ENCODE peak calls at places on chromosomes 6 and 20, in five cellular contexts. Y is upper lobe of right lung, B is brain microvascular endothelial cell, L is neural crest cell, U is Peyer's patch. M is an unnamed sample.

GRCh38 chr20:48625136-48625900 is 202.5 kb downstream of the PREX1 start:
- DNase-seq in B (no peak), Y (no peak), U (no peak), L (no peak), M (no peak)

GRCh38 chr6:125567407-125567806 is 182.0 kb upstream of the HEY2 start:
- DNase-seq in B (no peak), Y (no peak), L (no peak), U (no peak), M (no peak)

GRCh38 chr20:37223053-37223452 is 38.6 kb downstream of the GHRH start:
- DNase-seq in U (no peak), L (no peak), Y (no peak), B (peak; percentile 94), M (no peak)

GRCh38 chr20:35146299-35146921 is 726 bp downstream of the EDEM2 start:
- DNase-seq in B (no peak), Y (peak; percentile 69), U (peak; percentile 66), L (peak; percentile 15), M (no peak)

GRCh38 chr6:71406871-71407860 is 118.6 kb downstream of the OGFRL1 start:
- DNase-seq in B (no peak), U (no peak), Y (no peak), L (no peak), M (no peak)

GRCh38 chr6:13848553-13849150 is 34.3 kb upstream of the MCUR1 start:
- DNase-seq in B (no peak), U (no peak), L (no peak), Y (no peak), M (no peak)

GRCh38 chr6:130693944-130694343 is 133.3 kb upstream of the SMLR1 start:
- DNase-seq in B (no peak), U (no peak), L (no peak), Y (no peak), M (no peak)

GRCh38 chr6:159134701-159135364 is 34.4 kb upstream of the FNDC1 start:
- DNase-seq in U (peak; percentile 92), L (peak; percentile 67), Y (no peak), B (peak; percentile 53), M (peak; percentile 68)

GRCh38 chr6:147204843-147205311 is 660 bp downstream of the STXBP5 start:
- DNase-seq in U (no peak), L (no peak), Y (no peak), B (no peak), M (no peak)

GRCh38 chr20:23145281-23145700 is 59.2 kb upstream of the CD93 start:
- DNase-seq in L (no peak), Y (peak; percentile 63), B (peak; percentile 52), U (peak; percentile 46), M (no peak)

GRCh38 chr6:111844921-111845320 is 28.3 kb downstream of the FYN start:
- DNase-seq in L (no peak), U (no peak), B (no peak), Y (no peak), M (no peak)

GRCh38 chr6:84549912-84550311 is 214.5 kb downstream of the TBX18 start:
- DNase-seq in L (no peak), U (no peak), Y (no peak), B (no peak), M (no peak)

GRCh38 chr6:26033942-26034354 is 53.3 kb upstream of the HFE start:
- DNase-seq in U (no peak), L (peak; percentile 31), B (no peak), Y (no peak), M (peak; percentile 27)

GRCh38 chr20:21050710-21051109 is 55.4 kb downstream of the LINC00237 start:
- DNase-seq in B (no peak), L (no peak), Y (no peak), U (no peak), M (no peak)

GRCh38 chr20:48614593-48615274 is 213.1 kb downstream of the PREX1 start:
- DNase-seq in B (no peak), L (no peak), Y (peak; percentile 45), U (peak; percentile 26), M (no peak)

GRCh38 chr6:51913265-51913664 is 174.1 kb downstream of the PKHD1 start:
- DNase-seq in L (no peak), B (no peak), U (no peak), Y (no peak), M (no peak)

GRCh38 chr20:35871311-35871771 is 83.0 kb downstream of the SCAND1 start:
- DNase-seq in Y (no peak), U (no peak), B (peak; percentile 68), L (no peak), M (no peak)

GRCh38 chr6:110960014-110960390 is 1.5 kb downstream of the GTF3C6 start:
- DNase-seq in Y (no peak), B (no peak), L (no peak), U (no peak), M (no peak)

GRCh38 chr6:110075406-110075805 is 97.3 kb downstream of the GPR6 start:
- DNase-seq in U (no peak), Y (no peak), B (no peak), L (no peak), M (no peak)

GRCh38 chr6:89298680-89299450 is 16.2 kb downstream of the GABRR2 start:
- DNase-seq in B (peak; percentile 15), U (no peak), L (no peak), Y (no peak), M (no peak)

GRCh38 chr20:44979090-44979621 is 12.8 kb downstream of the STK4 start:
- DNase-seq in B (peak; percentile 63), Y (no peak), L (no peak), U (peak; percentile 87), M (peak; percentile 63)

GRCh38 chr6:123589317-123589716 is 47.4 kb downstream of the TRDN start:
- DNase-seq in U (no peak), B (no peak), L (no peak), Y (no peak), M (no peak)

GRCh38 chr6:118980063-118980462 is 45.1 kb upstream of the MCM9 start:
- DNase-seq in B (no peak), Y (peak; percentile 66), U (peak; percentile 54), L (no peak), M (no peak)

GRCh38 chr6:30821862-30822784 is 62.2 kb upstream of the DDR1 start:
- DNase-seq in L (no peak), Y (no peak), U (no peak), B (peak; percentile 52), M (no peak)

GRCh38 chr20:58330692-58331091 is 21.2 kb downstream of the RAB22A start:
- DNase-seq in Y (no peak), B (no peak), L (no peak), U (no peak), M (no peak)

DNA sequence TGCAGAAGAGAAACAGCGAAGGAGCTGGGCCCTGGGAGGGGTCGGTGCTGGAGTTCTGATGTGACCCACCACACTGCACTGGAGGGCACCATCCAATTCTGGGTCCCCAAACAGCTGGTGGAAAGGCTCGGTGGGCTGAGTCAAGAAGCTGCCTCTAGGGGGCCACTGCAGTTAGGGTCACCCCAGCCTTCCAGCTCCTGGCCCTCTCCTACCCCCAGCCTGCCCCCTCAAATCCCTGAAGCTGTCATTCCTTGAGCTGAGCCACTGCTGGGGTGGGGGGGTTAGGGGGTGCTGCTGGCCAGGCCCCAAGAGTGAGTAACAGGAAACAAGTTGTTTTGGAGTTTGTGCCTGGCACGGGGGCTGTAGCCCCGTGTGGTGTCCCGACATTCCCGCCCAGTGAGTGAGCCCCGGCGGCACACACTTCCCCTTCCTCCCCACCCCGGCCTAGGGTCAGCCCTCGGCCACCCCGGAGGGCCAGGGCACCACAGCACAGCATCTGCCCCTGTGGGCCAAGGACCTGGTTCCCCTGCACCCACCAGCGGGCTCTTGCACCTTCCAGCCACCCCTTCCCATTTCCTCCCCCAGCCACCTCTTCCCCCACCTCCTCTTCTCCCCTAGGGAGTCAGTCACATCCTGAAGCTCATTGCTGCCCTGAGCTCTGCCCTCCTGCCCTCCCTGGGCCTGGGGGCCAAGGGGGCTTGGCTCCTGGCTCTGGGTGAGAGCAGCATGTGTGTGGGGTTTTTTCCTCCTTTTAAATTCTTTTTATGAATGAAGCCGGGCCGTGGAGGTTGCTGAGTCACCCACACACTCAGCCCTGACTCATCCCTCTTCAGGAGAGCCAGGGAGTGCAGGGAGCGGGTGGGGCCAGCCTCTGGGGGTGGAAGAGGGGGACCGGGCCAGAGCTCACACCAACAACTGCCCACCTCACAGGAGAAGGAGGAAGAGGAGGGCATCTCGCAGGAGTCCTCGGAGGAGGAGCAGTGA is 4.6 kb downstream of the SMIM29 start:
- DNase-seq in U (peak; percentile 78), B (peak; percentile 93), Y (peak; percentile 74), L (no peak), M (no peak)
- TF ChIP-seq CTCF in U (no peak), B (peak; percentile 72), Y (peak; percentile 14), L (peak; percentile 39), M (no peak)

GRCh38 chr6:135265278-135265677 is 84.2 kb downstream of the MYB start:
- DNase-seq in L (no peak), B (no peak), Y (no peak), U (no peak), M (no peak)
- TF ChIP-seq CTCF in L (no peak), B (no peak), Y (no peak), U (no peak), M (no peak)

GRCh38 chr20:25588491-25588890 is 3.2 kb upstream of the NINL start:
- DNase-seq in L (no peak), Y (no peak), U (no peak), B (no peak), M (no peak)
- TF ChIP-seq CTCF in L (no peak), Y (no peak), U (no peak), B (no peak), M (no peak)

GRCh38 chr6:34630040-34630439 is 66.5 kb downstream of the ILRUN start:
- DNase-seq in Y (no peak), B (peak; percentile 87), L (no peak), U (no peak), M (no peak)
- TF ChIP-seq CTCF in Y (no peak), B (no peak), L (no peak), U (no peak), M (no peak)

GRCh38 chr20:671252-672030 is 4.2 kb downstream of the SCRT2 start:
- DNase-seq in U (no peak), B (no peak), Y (no peak), L (no peak), M (no peak)

GRCh38 chr20:674936-675452 is 608 bp downstream of the SCRT2 start:
- DNase-seq in B (no peak), U (no peak), Y (no peak), L (no peak), M (no peak)

GRCh38 chr20:673606-674005 is 2.0 kb downstream of the SCRT2 start:
- DNase-seq in B (no peak), Y (no peak), U (no peak), L (no peak), M (no peak)

GRCh38 chr20:675453-676314 is at the start of gene SCRT2:
- DNase-seq in U (peak; percentile 81), Y (peak; percentile 90), B (peak; percentile 38), L (peak; percentile 85), M (peak; percentile 69)

GRCh38 chr20:672975-673604 is 2.5 kb downstream of the SCRT2 start:
- DNase-seq in B (no peak), Y (no peak), L (no peak), U (no peak), M (no peak)
- TF ChIP-seq CTCF in B (peak; percentile 45), Y (no peak), L (peak; percentile 32), U (peak; percentile 8), M (no peak)

DNA sequence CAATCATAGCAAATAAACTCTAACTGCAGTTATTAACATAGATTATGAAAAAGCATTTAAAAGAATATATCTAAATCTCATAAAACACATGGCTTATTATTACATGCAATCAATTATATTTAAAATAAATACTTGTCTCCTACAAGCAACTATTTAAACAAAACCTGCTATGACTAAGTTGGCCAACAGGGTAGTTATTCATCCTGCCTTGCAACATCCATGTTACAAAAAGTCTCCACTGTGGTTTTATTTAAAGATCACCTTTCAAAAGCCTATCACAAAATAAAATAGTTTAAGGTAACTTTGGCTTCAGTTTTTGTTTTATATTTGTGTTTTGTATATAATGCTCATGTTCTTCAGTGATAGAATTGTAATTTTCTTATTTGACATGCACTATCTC is 1127.0 kb upstream of the MAP3K7 start:
- DNase-seq in L (no peak), Y (no peak), B (no peak), U (no peak), M (no peak)
- TF ChIP-seq CTCF in L (peak; percentile 39), Y (no peak), B (no peak), U (no peak), M (no peak)

M was measured in natural killer cell.